ENCODE peak calls at places on chromosomes 11 and 22, in nine cellular contexts. One of them, this sample, is unnamed.

GRCh38 chr22:45831394-45831793 is 145.6 kb downstream of the WNT7B start:
- DNase-seq in body of pancreas: no peak
- DNase-seq in fibroblast of lung: peak; percentile 55
- DNase-seq in A673: no peak
- DNase-seq in AG04450: no peak
- DNase-seq in IMR-90: peak; percentile 38
- DNase-seq in hepatocyte: no peak
- DNase-seq in PC-3: peak; percentile 62
- DNase-seq in brain microvascular endothelial cell: peak; percentile 13
- DNase-seq in this sample: no peak

GRCh38 chr11:121814962-121815361 is 301.1 kb downstream of the BLID start:
- DNase-seq in A673: no peak
- DNase-seq in PC-3: peak; percentile 96
- DNase-seq in body of pancreas: no peak
- DNase-seq in hepatocyte: no peak
- DNase-seq in IMR-90: peak; percentile 59
- DNase-seq in AG04450: no peak
- DNase-seq in fibroblast of lung: peak; percentile 73
- DNase-seq in brain microvascular endothelial cell: no peak
- DNase-seq in this sample: no peak

GRCh38 chr11:108551653-108552462 is 41.7 kb downstream of the EXPH5 start:
- DNase-seq in IMR-90: peak; percentile 46
- DNase-seq in fibroblast of lung: peak; percentile 44
- DNase-seq in PC-3: no peak
- DNase-seq in brain microvascular endothelial cell: peak; percentile 36
- DNase-seq in A673: no peak
- DNase-seq in body of pancreas: no peak
- DNase-seq in AG04450: no peak
- DNase-seq in hepatocyte: no peak
- DNase-seq in this sample: no peak

GRCh38 chr22:41022470-41023298 is 69.7 kb upstream of the EP300 start:
- DNase-seq in body of pancreas: peak; percentile 94
- DNase-seq in hepatocyte: peak; percentile 97
- DNase-seq in fibroblast of lung: peak; percentile 75
- DNase-seq in brain microvascular endothelial cell: peak; percentile 36
- DNase-seq in A673: peak; percentile 88
- DNase-seq in IMR-90: peak; percentile 76
- DNase-seq in PC-3: peak; percentile 74
- DNase-seq in AG04450: peak; percentile 56
- DNase-seq in this sample: peak; percentile 59

GRCh38 chr11:109864834-109865557 is 228.2 kb upstream of the ZC3H12C start:
- DNase-seq in PC-3: no peak
- DNase-seq in body of pancreas: no peak
- DNase-seq in AG04450: peak; percentile 26
- DNase-seq in IMR-90: peak; percentile 74
- DNase-seq in fibroblast of lung: peak; percentile 63
- DNase-seq in hepatocyte: peak; percentile 39
- DNase-seq in brain microvascular endothelial cell: peak; percentile 14
- DNase-seq in A673: peak; percentile 81
- DNase-seq in this sample: no peak

GRCh38 chr11:113991718-113992458 is 17.0 kb downstream of the HTR3A start:
- DNase-seq in body of pancreas: peak; percentile 27
- DNase-seq in hepatocyte: peak; percentile 22
- DNase-seq in brain microvascular endothelial cell: no peak
- DNase-seq in fibroblast of lung: no peak
- DNase-seq in PC-3: peak; percentile 23
- DNase-seq in IMR-90: no peak
- DNase-seq in A673: peak; percentile 82
- DNase-seq in AG04450: no peak
- DNase-seq in this sample: no peak

GRCh38 chr22:22578702-22579424 is 19.8 kb upstream of the PRAME start:
- DNase-seq in PC-3: no peak
- DNase-seq in brain microvascular endothelial cell: peak; percentile 70
- DNase-seq in IMR-90: peak; percentile 39
- DNase-seq in fibroblast of lung: peak; percentile 22
- DNase-seq in A673: peak; percentile 27
- DNase-seq in AG04450: no peak
- DNase-seq in hepatocyte: peak; percentile 39
- DNase-seq in body of pancreas: no peak
- DNase-seq in this sample: no peak

GRCh38 chr22:16789860-16790493 is 35.2 kb downstream of the XKR3 start:
- DNase-seq in A673: no peak
- DNase-seq in hepatocyte: no peak
- DNase-seq in PC-3: no peak
- DNase-seq in body of pancreas: no peak
- DNase-seq in AG04450: no peak
- DNase-seq in brain microvascular endothelial cell: no peak
- DNase-seq in IMR-90: no peak
- DNase-seq in fibroblast of lung: no peak
- DNase-seq in this sample: no peak

GRCh38 chr11:120244476-120244875 is 4.5 kb downstream of the POU2F3 start:
- DNase-seq in hepatocyte: no peak
- DNase-seq in fibroblast of lung: peak; percentile 52
- DNase-seq in A673: peak; percentile 36
- DNase-seq in IMR-90: peak; percentile 10
- DNase-seq in PC-3: peak; percentile 43
- DNase-seq in AG04450: no peak
- DNase-seq in body of pancreas: no peak
- DNase-seq in brain microvascular endothelial cell: no peak
- DNase-seq in this sample: no peak

GRCh38 chr11:8810331-8811301 is 100.4 kb upstream of the AKIP1 start:
- DNase-seq in A673: peak; percentile 55
- DNase-seq in hepatocyte: peak; percentile 91
- DNase-seq in brain microvascular endothelial cell: peak; percentile 71
- DNase-seq in fibroblast of lung: peak; percentile 86
- DNase-seq in AG04450: peak; percentile 61
- DNase-seq in PC-3: peak; percentile 59
- DNase-seq in IMR-90: peak; percentile 81
- DNase-seq in body of pancreas: peak; percentile 90
- DNase-seq in this sample: peak; percentile 88

GRCh38 chr11:73400293-73400692 is 24.1 kb downstream of the RELT start:
- DNase-seq in body of pancreas: no peak
- DNase-seq in brain microvascular endothelial cell: no peak
- DNase-seq in fibroblast of lung: no peak
- DNase-seq in PC-3: no peak
- DNase-seq in IMR-90: no peak
- DNase-seq in AG04450: no peak
- DNase-seq in A673: no peak
- DNase-seq in hepatocyte: no peak
- DNase-seq in this sample: no peak

GRCh38 chr11:34055218-34056000 is 3.9 kb downstream of the CAPRIN1 start:
- DNase-seq in A673: peak; percentile 60
- DNase-seq in fibroblast of lung: no peak
- DNase-seq in AG04450: no peak
- DNase-seq in hepatocyte: no peak
- DNase-seq in brain microvascular endothelial cell: no peak
- DNase-seq in PC-3: no peak
- DNase-seq in body of pancreas: no peak
- DNase-seq in IMR-90: no peak
- DNase-seq in this sample: no peak

GRCh38 chr22:30989473-30989872 is 20.4 kb downstream of the TUG1 start:
- DNase-seq in AG04450: no peak
- DNase-seq in PC-3: no peak
- DNase-seq in hepatocyte: no peak
- DNase-seq in IMR-90: no peak
- DNase-seq in A673: no peak
- DNase-seq in body of pancreas: no peak
- DNase-seq in brain microvascular endothelial cell: no peak
- DNase-seq in fibroblast of lung: no peak
- DNase-seq in this sample: no peak

DNA sequence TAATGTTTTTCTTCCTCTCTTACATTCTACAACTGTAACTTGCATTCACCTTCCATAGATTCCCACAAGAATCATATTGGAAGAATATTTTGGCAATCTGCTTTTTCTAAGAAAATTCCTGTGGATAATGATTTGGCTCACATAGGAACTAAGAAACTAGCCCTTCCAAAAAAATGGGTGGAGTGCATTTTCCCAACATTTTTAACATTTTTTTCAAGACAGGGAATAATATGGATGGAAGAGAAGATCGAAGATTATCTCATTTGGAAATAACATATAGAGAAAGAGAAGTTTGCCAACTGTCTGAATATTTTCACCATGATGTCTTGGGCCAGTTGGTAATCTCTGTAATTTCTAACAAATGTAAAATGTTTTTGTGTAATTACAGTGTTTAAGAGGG is 256.8 kb upstream of the POU2AF2 start:
- DNase-seq in PC-3: no peak
- DNase-seq in fibroblast of lung: peak; percentile 36
- DNase-seq in body of pancreas: no peak
- DNase-seq in IMR-90: no peak
- DNase-seq in hepatocyte: no peak
- DNase-seq in brain microvascular endothelial cell: no peak
- DNase-seq in AG04450: no peak
- DNase-seq in A673: no peak
- DNase-seq in this sample: no peak
- H3K27ac ChIP-seq in PC-3: no peak overlapping the region
- H3K27ac ChIP-seq in fibroblast of lung: no peak overlapping the region
- H3K27ac ChIP-seq in body of pancreas: no peak overlapping the region
- H3K27ac ChIP-seq in IMR-90: no peak overlapping the region
- H3K27ac ChIP-seq in hepatocyte: no peak overlapping the region
- H3K27ac ChIP-seq in brain microvascular endothelial cell: no peak overlapping the region
- H3K27ac ChIP-seq in AG04450: no peak overlapping the region
- H3K27ac ChIP-seq in A673: no peak overlapping the region
- H3K27ac ChIP-seq in this sample: no peak overlapping the region

DNA sequence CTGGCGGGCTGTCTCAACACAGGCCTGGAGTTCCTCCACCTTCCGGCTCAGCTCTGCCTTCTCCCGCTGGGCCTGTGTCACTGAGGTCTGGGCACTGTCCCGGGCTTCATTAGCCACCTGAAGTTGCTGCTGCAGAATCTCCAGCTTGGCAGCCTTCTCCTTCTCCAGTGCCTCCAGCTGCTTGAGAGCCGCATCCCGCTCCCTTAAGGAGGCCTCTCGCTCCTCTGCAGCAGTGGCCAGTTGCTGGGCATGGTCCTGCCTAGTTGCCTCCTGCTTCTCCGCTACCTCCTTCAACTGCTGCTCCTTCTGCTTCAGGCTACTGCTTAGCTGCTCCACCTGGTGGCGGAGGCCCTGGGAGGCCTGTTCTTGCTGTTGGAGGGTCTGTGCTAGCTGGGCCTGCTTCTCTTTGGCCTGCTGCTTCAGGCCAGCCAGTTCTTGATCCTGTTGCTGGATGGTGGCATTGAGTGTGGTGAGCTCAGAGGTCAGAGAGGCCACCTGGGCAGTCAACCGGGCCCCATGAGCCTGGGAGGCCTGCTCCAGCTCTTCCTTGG is 16.9 kb downstream of the IL18BP start:
- DNase-seq in PC-3: peak; percentile 42
- DNase-seq in AG04450: no peak
- DNase-seq in body of pancreas: no peak
- DNase-seq in brain microvascular endothelial cell: peak; percentile 28
- DNase-seq in IMR-90: peak; percentile 24
- DNase-seq in hepatocyte: peak; percentile 44
- DNase-seq in A673: no peak
- DNase-seq in fibroblast of lung: peak; percentile 29
- DNase-seq in this sample: peak; percentile 62
- TF ChIP-seq CTCF in PC-3: peak; percentile 65
- TF ChIP-seq CTCF in AG04450: peak; percentile 48
- TF ChIP-seq CTCF in body of pancreas: no peak
- TF ChIP-seq CTCF in brain microvascular endothelial cell: peak; percentile 74
- TF ChIP-seq CTCF in IMR-90: peak; percentile 32
- TF ChIP-seq CTCF in hepatocyte: peak; percentile 26
- TF ChIP-seq CTCF in A673: peak; percentile 51
- TF ChIP-seq CTCF in fibroblast of lung: peak; percentile 39
- TF ChIP-seq CTCF in this sample: no peak

GRCh38 chr22:20207277-20208025 is 56.6 kb upstream of the CCDC188 start:
- DNase-seq in body of pancreas: no peak
- DNase-seq in hepatocyte: no peak
- DNase-seq in fibroblast of lung: no peak
- DNase-seq in PC-3: no peak
- DNase-seq in A673: no peak
- DNase-seq in brain microvascular endothelial cell: no peak
- DNase-seq in AG04450: no peak
- DNase-seq in IMR-90: no peak
- DNase-seq in this sample: no peak
- H3K4me3 ChIP-seq in body of pancreas: no peak overlapping the region
- H3K4me3 ChIP-seq in hepatocyte: no peak overlapping the region
- H3K4me3 ChIP-seq in fibroblast of lung: peak overlapping the region; percentile 80
- H3K4me3 ChIP-seq in PC-3: no peak overlapping the region
- H3K4me3 ChIP-seq in A673: peak overlapping the region; percentile 43
- H3K4me3 ChIP-seq in brain microvascular endothelial cell: peak overlapping the region; percentile 62
- H3K4me3 ChIP-seq in AG04450: peak overlapping the region; percentile 70
- H3K4me3 ChIP-seq in IMR-90: no peak overlapping the region
- H3K4me3 ChIP-seq in this sample: no peak overlapping the region

GRCh38 chr11:64724863-64725535 is 2.0 kb upstream of the NRXN2 start:
- DNase-seq in IMR-90: no peak
- DNase-seq in hepatocyte: peak; percentile 48
- DNase-seq in fibroblast of lung: no peak
- DNase-seq in PC-3: no peak
- DNase-seq in AG04450: no peak
- DNase-seq in A673: no peak
- DNase-seq in brain microvascular endothelial cell: no peak
- DNase-seq in body of pancreas: no peak
- DNase-seq in this sample: no peak
- H3K27ac ChIP-seq in IMR-90: no peak overlapping the region
- H3K27ac ChIP-seq in hepatocyte: no peak overlapping the region
- H3K27ac ChIP-seq in fibroblast of lung: no peak overlapping the region
- H3K27ac ChIP-seq in PC-3: no peak overlapping the region
- H3K27ac ChIP-seq in AG04450: no peak overlapping the region
- H3K27ac ChIP-seq in A673: no peak overlapping the region
- H3K27ac ChIP-seq in brain microvascular endothelial cell: no peak overlapping the region
- H3K27ac ChIP-seq in body of pancreas: no peak overlapping the region
- H3K27ac ChIP-seq in this sample: no peak overlapping the region

GRCh38 chr11:101885631-101886030 is 29.2 kb upstream of the CEP126 start:
- DNase-seq in fibroblast of lung: no peak
- DNase-seq in hepatocyte: no peak
- DNase-seq in AG04450: no peak
- DNase-seq in A673: no peak
- DNase-seq in brain microvascular endothelial cell: no peak
- DNase-seq in PC-3: no peak
- DNase-seq in body of pancreas: no peak
- DNase-seq in IMR-90: no peak
- DNase-seq in this sample: no peak

GRCh38 chr11:101881586-101881985 is 33.2 kb upstream of the CEP126 start:
- DNase-seq in IMR-90: peak; percentile 30
- DNase-seq in brain microvascular endothelial cell: no peak
- DNase-seq in body of pancreas: no peak
- DNase-seq in AG04450: no peak
- DNase-seq in hepatocyte: no peak
- DNase-seq in fibroblast of lung: no peak
- DNase-seq in A673: no peak
- DNase-seq in PC-3: no peak
- DNase-seq in this sample: no peak

DNA sequence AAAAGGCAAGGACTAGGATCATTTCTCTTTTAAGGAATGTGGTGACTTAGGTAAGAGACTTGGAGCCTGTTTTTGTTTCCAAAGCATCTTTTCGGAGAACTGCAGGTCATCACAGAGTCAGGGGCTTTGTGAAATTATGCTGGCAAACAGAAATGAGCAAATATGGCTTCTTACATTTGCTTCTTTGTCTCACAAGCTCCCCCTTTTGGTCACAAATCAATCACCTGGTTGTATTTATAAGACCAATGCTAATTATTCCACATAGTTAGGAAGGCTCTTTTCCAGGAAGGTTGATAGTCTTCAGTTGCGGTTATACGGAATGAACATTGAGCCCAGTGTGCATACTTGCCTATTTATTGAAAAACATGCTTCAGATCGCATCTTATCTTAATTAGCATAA is 34.6 kb upstream of the CEP126 start:
- DNase-seq in fibroblast of lung: peak; percentile 78
- DNase-seq in A673: peak; percentile 72
- DNase-seq in brain microvascular endothelial cell: peak; percentile 49
- DNase-seq in AG04450: no peak
- DNase-seq in IMR-90: peak; percentile 79
- DNase-seq in PC-3: peak; percentile 78
- DNase-seq in body of pancreas: peak; percentile 12
- DNase-seq in hepatocyte: peak; percentile 61
- DNase-seq in this sample: no peak
- TF ChIP-seq CTCF in fibroblast of lung: peak; percentile 63
- TF ChIP-seq CTCF in A673: peak; percentile 66
- TF ChIP-seq CTCF in brain microvascular endothelial cell: peak; percentile 68
- TF ChIP-seq CTCF in AG04450: peak; percentile 54
- TF ChIP-seq CTCF in IMR-90: peak; percentile 53
- TF ChIP-seq CTCF in PC-3: peak; percentile 85
- TF ChIP-seq CTCF in body of pancreas: peak; percentile 21
- TF ChIP-seq CTCF in hepatocyte: peak; percentile 48
- TF ChIP-seq CTCF in this sample: peak; percentile 10

This sample was measured in ascending aorta.